ENCODE peak calls at places on chromosome 3, in nine cellular contexts. One of them, this sample, is unnamed.

GRCh38 chr3:107958151-107958550 is 132.7 kb downstream of the CD47 start:
- DNase-seq in ovary: no peak
- DNase-seq in natural killer cell: no peak
- DNase-seq in RWPE1: no peak
- DNase-seq in adrenal gland: no peak
- DNase-seq in fibroblast of mammary gland: no peak
- DNase-seq in CD4-positive, alpha-beta T cell: no peak
- DNase-seq in neural crest cell: no peak
- DNase-seq in mesothelial cell of epicardium: no peak
- DNase-seq in this sample: no peak

GRCh38 chr3:196528639-196529233 is 13.6 kb upstream of the SMCO1 start:
- DNase-seq in ovary: peak; percentile 21
- DNase-seq in natural killer cell: peak; percentile 82
- DNase-seq in RWPE1: peak; percentile 60
- DNase-seq in adrenal gland: peak; percentile 71
- DNase-seq in fibroblast of mammary gland: peak; percentile 62
- DNase-seq in CD4-positive, alpha-beta T cell: peak; percentile 48
- DNase-seq in neural crest cell: peak; percentile 86
- DNase-seq in mesothelial cell of epicardium: peak; percentile 56
- DNase-seq in this sample: peak; percentile 81

GRCh38 chr3:111929484-111929883 is 49.3 kb upstream of the ABHD10 start:
- DNase-seq in ovary: no peak
- DNase-seq in natural killer cell: no peak
- DNase-seq in RWPE1: no peak
- DNase-seq in adrenal gland: no peak
- DNase-seq in fibroblast of mammary gland: no peak
- DNase-seq in CD4-positive, alpha-beta T cell: no peak
- DNase-seq in neural crest cell: no peak
- DNase-seq in mesothelial cell of epicardium: no peak
- DNase-seq in this sample: no peak

GRCh38 chr3:157351981-157352380 is 84.7 kb upstream of the PTX3 start:
- DNase-seq in ovary: no peak
- DNase-seq in natural killer cell: no peak
- DNase-seq in RWPE1: peak; percentile 9
- DNase-seq in adrenal gland: no peak
- DNase-seq in fibroblast of mammary gland: no peak
- DNase-seq in CD4-positive, alpha-beta T cell: no peak
- DNase-seq in neural crest cell: no peak
- DNase-seq in mesothelial cell of epicardium: no peak
- DNase-seq in this sample: no peak

GRCh38 chr3:159792070-159792469 is 196.6 kb upstream of the IL12A start:
- DNase-seq in ovary: no peak
- DNase-seq in natural killer cell: no peak
- DNase-seq in RWPE1: no peak
- DNase-seq in adrenal gland: no peak
- DNase-seq in fibroblast of mammary gland: no peak
- DNase-seq in CD4-positive, alpha-beta T cell: no peak
- DNase-seq in neural crest cell: no peak
- DNase-seq in mesothelial cell of epicardium: no peak
- DNase-seq in this sample: no peak

GRCh38 chr3:125011941-125012340 is 43.9 kb downstream of the HEG1 start:
- DNase-seq in ovary: no peak
- DNase-seq in natural killer cell: no peak
- DNase-seq in RWPE1: no peak
- DNase-seq in adrenal gland: no peak
- DNase-seq in fibroblast of mammary gland: peak; percentile 63
- DNase-seq in CD4-positive, alpha-beta T cell: no peak
- DNase-seq in neural crest cell: no peak
- DNase-seq in mesothelial cell of epicardium: no peak
- DNase-seq in this sample: peak; percentile 23

GRCh38 chr3:66472313-66473134 is 28.3 kb downstream of the LRIG1 start:
- DNase-seq in ovary: no peak
- DNase-seq in natural killer cell: no peak
- DNase-seq in RWPE1: peak; percentile 77
- DNase-seq in adrenal gland: no peak
- DNase-seq in fibroblast of mammary gland: peak; percentile 92
- DNase-seq in CD4-positive, alpha-beta T cell: no peak
- DNase-seq in neural crest cell: no peak
- DNase-seq in mesothelial cell of epicardium: no peak
- DNase-seq in this sample: no peak

GRCh38 chr3:112770907-112771306 is 75.8 kb downstream of the CD200R1L start:
- DNase-seq in ovary: no peak
- DNase-seq in natural killer cell: no peak
- DNase-seq in RWPE1: no peak
- DNase-seq in adrenal gland: no peak
- DNase-seq in fibroblast of mammary gland: no peak
- DNase-seq in CD4-positive, alpha-beta T cell: no peak
- DNase-seq in neural crest cell: no peak
- DNase-seq in mesothelial cell of epicardium: no peak
- DNase-seq in this sample: no peak

GRCh38 chr3:180417241-180417640 is 184.7 kb upstream of the TTC14 start:
- DNase-seq in ovary: no peak
- DNase-seq in natural killer cell: no peak
- DNase-seq in RWPE1: no peak
- DNase-seq in adrenal gland: no peak
- DNase-seq in fibroblast of mammary gland: peak; percentile 23
- DNase-seq in CD4-positive, alpha-beta T cell: no peak
- DNase-seq in neural crest cell: no peak
- DNase-seq in mesothelial cell of epicardium: no peak
- DNase-seq in this sample: no peak

GRCh38 chr3:154220462-154220861 is 99.3 kb downstream of the ARHGEF26 start:
- DNase-seq in ovary: no peak
- DNase-seq in natural killer cell: no peak
- DNase-seq in RWPE1: no peak
- DNase-seq in adrenal gland: no peak
- DNase-seq in fibroblast of mammary gland: no peak
- DNase-seq in CD4-positive, alpha-beta T cell: no peak
- DNase-seq in neural crest cell: no peak
- DNase-seq in mesothelial cell of epicardium: no peak
- DNase-seq in this sample: no peak

GRCh38 chr3:89059201-89059600 is 48.2 kb upstream of the EPHA3 start:
- DNase-seq in ovary: no peak
- DNase-seq in natural killer cell: no peak
- DNase-seq in RWPE1: no peak
- DNase-seq in adrenal gland: no peak
- DNase-seq in fibroblast of mammary gland: no peak
- DNase-seq in CD4-positive, alpha-beta T cell: no peak
- DNase-seq in neural crest cell: no peak
- DNase-seq in mesothelial cell of epicardium: no peak
- DNase-seq in this sample: no peak

GRCh38 chr3:178139116-178139515 is 397.1 kb upstream of the KCNMB2 start:
- DNase-seq in ovary: no peak
- DNase-seq in natural killer cell: no peak
- DNase-seq in RWPE1: no peak
- DNase-seq in adrenal gland: no peak
- DNase-seq in fibroblast of mammary gland: no peak
- DNase-seq in CD4-positive, alpha-beta T cell: no peak
- DNase-seq in neural crest cell: no peak
- DNase-seq in mesothelial cell of epicardium: no peak
- DNase-seq in this sample: no peak

DNA sequence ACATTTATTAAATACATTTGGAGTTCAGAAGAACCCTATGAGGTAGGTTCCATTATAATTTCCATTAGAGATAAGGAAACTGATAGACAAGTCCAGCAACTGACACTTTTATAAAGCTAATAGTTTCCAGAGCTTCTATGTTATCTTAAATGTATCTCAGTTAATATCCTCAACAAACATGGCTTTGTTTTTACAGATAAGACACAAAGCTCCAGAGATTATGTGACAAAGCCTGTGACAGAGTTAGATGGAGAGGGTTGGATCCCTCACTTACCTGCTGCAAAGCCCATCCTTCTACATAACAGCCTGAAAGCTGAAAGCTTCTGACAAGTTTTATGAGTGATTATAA is 473 bp upstream of the COMMD2 start:
- DNase-seq in ovary: no peak
- DNase-seq in natural killer cell: no peak
- DNase-seq in RWPE1: no peak
- DNase-seq in adrenal gland: no peak
- DNase-seq in fibroblast of mammary gland: no peak
- DNase-seq in CD4-positive, alpha-beta T cell: no peak
- DNase-seq in neural crest cell: no peak
- DNase-seq in mesothelial cell of epicardium: no peak
- DNase-seq in this sample: no peak
- TF ChIP-seq CTCF in ovary: no peak
- TF ChIP-seq CTCF in natural killer cell: no peak
- TF ChIP-seq CTCF in RWPE1: no peak
- TF ChIP-seq CTCF in adrenal gland: no peak
- TF ChIP-seq CTCF in fibroblast of mammary gland: no peak
- TF ChIP-seq CTCF in CD4-positive, alpha-beta T cell: peak; percentile 35
- TF ChIP-seq CTCF in neural crest cell: no peak
- TF ChIP-seq CTCF in mesothelial cell of epicardium: peak; percentile 31
- TF ChIP-seq CTCF in this sample: no peak

DNA sequence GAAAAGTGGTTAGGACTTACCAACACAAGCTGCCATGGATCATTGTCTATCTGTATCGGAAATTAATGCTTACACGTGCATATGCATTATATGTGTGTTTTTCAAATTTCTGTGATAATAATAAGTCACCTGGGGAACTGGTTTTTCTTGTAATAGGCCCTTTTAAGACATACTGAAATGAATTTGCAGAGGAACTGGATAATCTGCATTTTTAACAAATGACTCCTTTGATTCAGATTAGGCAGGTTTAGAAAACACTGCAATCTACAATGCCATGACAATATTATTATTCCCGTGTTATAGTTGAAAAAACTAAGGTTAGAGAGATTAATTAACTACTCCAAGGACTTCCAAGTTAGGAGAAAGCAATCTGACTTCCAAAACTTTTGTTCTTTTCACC is 23.4 kb downstream of the STRIT1 start:
- DNase-seq in ovary: no peak
- DNase-seq in natural killer cell: no peak
- DNase-seq in RWPE1: peak; percentile 26
- DNase-seq in adrenal gland: no peak
- DNase-seq in fibroblast of mammary gland: no peak
- DNase-seq in CD4-positive, alpha-beta T cell: no peak
- DNase-seq in neural crest cell: no peak
- DNase-seq in mesothelial cell of epicardium: no peak
- DNase-seq in this sample: no peak
- TF ChIP-seq CTCF in ovary: no peak
- TF ChIP-seq CTCF in natural killer cell: no peak
- TF ChIP-seq CTCF in RWPE1: no peak
- TF ChIP-seq CTCF in adrenal gland: no peak
- TF ChIP-seq CTCF in fibroblast of mammary gland: no peak
- TF ChIP-seq CTCF in CD4-positive, alpha-beta T cell: no peak
- TF ChIP-seq CTCF in neural crest cell: no peak
- TF ChIP-seq CTCF in mesothelial cell of epicardium: no peak
- TF ChIP-seq CTCF in this sample: no peak

GRCh38 chr3:58824285-58824684 is 157.7 kb upstream of the FAM3D start:
- DNase-seq in ovary: no peak
- DNase-seq in natural killer cell: no peak
- DNase-seq in RWPE1: peak; percentile 32
- DNase-seq in adrenal gland: peak; percentile 50
- DNase-seq in fibroblast of mammary gland: peak; percentile 71
- DNase-seq in CD4-positive, alpha-beta T cell: no peak
- DNase-seq in neural crest cell: peak; percentile 68
- DNase-seq in mesothelial cell of epicardium: peak; percentile 36
- DNase-seq in this sample: no peak
- TF ChIP-seq CTCF in ovary: no peak
- TF ChIP-seq CTCF in natural killer cell: no peak
- TF ChIP-seq CTCF in RWPE1: peak; percentile 62
- TF ChIP-seq CTCF in adrenal gland: peak; percentile 33
- TF ChIP-seq CTCF in fibroblast of mammary gland: peak; percentile 78
- TF ChIP-seq CTCF in CD4-positive, alpha-beta T cell: no peak
- TF ChIP-seq CTCF in neural crest cell: peak; percentile 73
- TF ChIP-seq CTCF in mesothelial cell of epicardium: peak; percentile 50
- TF ChIP-seq CTCF in this sample: peak; percentile 85

DNA sequence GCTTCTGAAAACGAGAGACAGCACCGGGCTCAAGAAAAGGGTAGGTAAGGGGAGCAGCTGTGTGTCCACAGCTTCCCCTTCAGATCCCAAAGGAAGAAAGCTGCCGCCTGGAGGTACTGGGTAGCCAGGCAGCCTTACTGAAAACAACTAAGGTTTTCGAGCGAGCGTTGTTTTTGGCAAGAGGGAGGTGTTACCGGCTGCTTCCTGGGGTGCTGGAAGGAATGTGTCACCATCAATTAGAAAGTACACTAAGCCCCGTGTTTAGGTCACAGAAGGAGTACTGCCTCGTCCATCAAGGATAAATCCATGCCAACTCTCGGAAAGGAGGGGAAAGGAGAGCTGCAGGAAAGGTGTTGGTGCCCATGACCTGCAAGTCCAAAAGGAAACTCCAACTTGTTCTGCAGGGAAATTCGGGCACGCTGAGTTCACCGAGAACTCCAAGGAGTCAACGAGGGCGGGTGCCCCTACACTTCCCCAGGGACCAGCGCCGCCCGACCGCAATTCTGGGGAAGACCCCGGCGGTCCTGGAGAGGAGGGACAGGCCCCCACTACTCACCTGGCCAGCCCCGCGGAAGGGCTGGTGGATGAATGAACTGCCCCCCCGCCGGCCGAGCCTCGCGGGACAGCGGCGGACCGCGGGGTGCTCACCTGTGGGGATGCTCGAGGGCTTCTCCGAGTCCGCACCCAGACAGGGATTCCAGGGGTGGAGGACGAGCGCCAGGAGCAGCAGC is 586 bp downstream of the PLOD2 start:
- DNase-seq in ovary: peak; percentile 65
- DNase-seq in natural killer cell: no peak
- DNase-seq in RWPE1: peak; percentile 69
- DNase-seq in adrenal gland: peak; percentile 67
- DNase-seq in fibroblast of mammary gland: peak; percentile 86
- DNase-seq in CD4-positive, alpha-beta T cell: no peak
- DNase-seq in neural crest cell: peak; percentile 24
- DNase-seq in mesothelial cell of epicardium: peak; percentile 26
- DNase-seq in this sample: no peak
- TF ChIP-seq CTCF in ovary: peak; percentile 59
- TF ChIP-seq CTCF in natural killer cell: no peak
- TF ChIP-seq CTCF in RWPE1: peak; percentile 74
- TF ChIP-seq CTCF in adrenal gland: peak; percentile 62
- TF ChIP-seq CTCF in fibroblast of mammary gland: peak; percentile 72
- TF ChIP-seq CTCF in CD4-positive, alpha-beta T cell: no peak
- TF ChIP-seq CTCF in neural crest cell: peak; percentile 55
- TF ChIP-seq CTCF in mesothelial cell of epicardium: no peak
- TF ChIP-seq CTCF in this sample: peak; percentile 28

DNA sequence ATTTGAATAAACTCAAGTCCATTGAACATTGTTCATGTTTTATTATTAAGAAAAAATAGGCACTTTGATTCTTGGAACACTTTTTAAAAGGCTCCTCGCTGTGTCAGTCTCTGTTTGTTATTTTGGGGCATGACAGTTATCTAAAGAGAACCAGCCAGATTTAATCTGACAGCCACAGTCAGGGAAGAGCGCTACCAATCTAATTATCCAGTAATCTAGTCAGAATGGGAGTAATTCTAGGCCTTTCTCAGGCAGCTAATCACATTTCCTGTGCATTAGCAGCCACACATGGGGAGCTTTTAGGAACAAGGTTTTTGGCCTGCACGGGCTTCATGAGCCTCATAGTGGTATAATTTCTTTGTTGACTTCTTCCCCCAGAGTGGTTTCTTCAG is 362.2 kb downstream of the RBMS3 start:
- DNase-seq in ovary: no peak
- DNase-seq in natural killer cell: no peak
- DNase-seq in RWPE1: no peak
- DNase-seq in adrenal gland: no peak
- DNase-seq in fibroblast of mammary gland: no peak
- DNase-seq in CD4-positive, alpha-beta T cell: no peak
- DNase-seq in neural crest cell: no peak
- DNase-seq in mesothelial cell of epicardium: no peak
- DNase-seq in this sample: no peak
- TF ChIP-seq CTCF in ovary: no peak
- TF ChIP-seq CTCF in natural killer cell: no peak
- TF ChIP-seq CTCF in RWPE1: no peak
- TF ChIP-seq CTCF in adrenal gland: no peak
- TF ChIP-seq CTCF in fibroblast of mammary gland: no peak
- TF ChIP-seq CTCF in CD4-positive, alpha-beta T cell: no peak
- TF ChIP-seq CTCF in neural crest cell: no peak
- TF ChIP-seq CTCF in mesothelial cell of epicardium: no peak
- TF ChIP-seq CTCF in this sample: no peak